ENCODE peak calls at places on chromosome 3, in seven cellular contexts. One of them, this sample, is unnamed.

GRCh38 chr3:120708408-120708807 is 26.4 kb upstream of the HGD start:
- DNase-seq in AG10803: no peak
- DNase-seq in left cardiac atrium: no peak
- DNase-seq in psoas muscle: no peak
- DNase-seq in stimulated activated naive CD8-positive, alpha-beta T cell treated with anti-CD3 and anti-CD28 coated beads, Interleukin-15, amount 100 ng/mL, for 72 hours: no peak
- DNase-seq in iPS DF 19.7: no peak
- DNase-seq in A172: no peak
- DNase-seq in this sample: no peak

GRCh38 chr3:72494076-72495000 is 353.9 kb downstream of the SHQ1 start:
- DNase-seq in iPS DF 19.7: no peak
- DNase-seq in psoas muscle: no peak
- DNase-seq in A172: no peak
- DNase-seq in stimulated activated naive CD8-positive, alpha-beta T cell treated with anti-CD3 and anti-CD28 coated beads, Interleukin-15, amount 100 ng/mL, for 72 hours: no peak
- DNase-seq in AG10803: peak; percentile 36
- DNase-seq in left cardiac atrium: no peak
- DNase-seq in this sample: no peak

GRCh38 chr3:121883507-121883906 is 10.7 kb upstream of the SLC15A2 start:
- DNase-seq in psoas muscle: no peak
- DNase-seq in left cardiac atrium: no peak
- DNase-seq in iPS DF 19.7: no peak
- DNase-seq in A172: peak; percentile 18
- DNase-seq in stimulated activated naive CD8-positive, alpha-beta T cell treated with anti-CD3 and anti-CD28 coated beads, Interleukin-15, amount 100 ng/mL, for 72 hours: no peak
- DNase-seq in AG10803: peak; percentile 7
- DNase-seq in this sample: no peak

GRCh38 chr3:142976621-142977398 is 13.3 kb upstream of the PAQR9 start:
- DNase-seq in iPS DF 19.7: no peak
- DNase-seq in psoas muscle: peak; percentile 90
- DNase-seq in left cardiac atrium: peak; percentile 93
- DNase-seq in stimulated activated naive CD8-positive, alpha-beta T cell treated with anti-CD3 and anti-CD28 coated beads, Interleukin-15, amount 100 ng/mL, for 72 hours: no peak
- DNase-seq in AG10803: peak; percentile 89
- DNase-seq in A172: peak; percentile 96
- DNase-seq in this sample: peak; percentile 90

GRCh38 chr3:48256557-48256956 is 15.7 kb downstream of the ZNF589 start:
- DNase-seq in psoas muscle: no peak
- DNase-seq in stimulated activated naive CD8-positive, alpha-beta T cell treated with anti-CD3 and anti-CD28 coated beads, Interleukin-15, amount 100 ng/mL, for 72 hours: no peak
- DNase-seq in A172: no peak
- DNase-seq in AG10803: no peak
- DNase-seq in iPS DF 19.7: no peak
- DNase-seq in left cardiac atrium: no peak
- DNase-seq in this sample: no peak

GRCh38 chr3:8767667-8768363 is 1.6 kb downstream of the OXTR start:
- DNase-seq in psoas muscle: no peak
- DNase-seq in A172: no peak
- DNase-seq in left cardiac atrium: no peak
- DNase-seq in AG10803: no peak
- DNase-seq in iPS DF 19.7: no peak
- DNase-seq in stimulated activated naive CD8-positive, alpha-beta T cell treated with anti-CD3 and anti-CD28 coated beads, Interleukin-15, amount 100 ng/mL, for 72 hours: peak; percentile 41
- DNase-seq in this sample: no peak

GRCh38 chr3:53804697-53805462 is 41.3 kb downstream of the CHDH start:
- DNase-seq in AG10803: peak; percentile 80
- DNase-seq in iPS DF 19.7: no peak
- DNase-seq in A172: peak; percentile 64
- DNase-seq in left cardiac atrium: no peak
- DNase-seq in psoas muscle: no peak
- DNase-seq in stimulated activated naive CD8-positive, alpha-beta T cell treated with anti-CD3 and anti-CD28 coated beads, Interleukin-15, amount 100 ng/mL, for 72 hours: no peak
- DNase-seq in this sample: no peak

GRCh38 chr3:31934866-31935265 is 46.2 kb downstream of the OSBPL10 start:
- DNase-seq in iPS DF 19.7: no peak
- DNase-seq in stimulated activated naive CD8-positive, alpha-beta T cell treated with anti-CD3 and anti-CD28 coated beads, Interleukin-15, amount 100 ng/mL, for 72 hours: no peak
- DNase-seq in psoas muscle: no peak
- DNase-seq in left cardiac atrium: no peak
- DNase-seq in AG10803: no peak
- DNase-seq in A172: no peak
- DNase-seq in this sample: no peak

GRCh38 chr3:191070201-191070600 is 128.8 kb upstream of the OSTN start:
- DNase-seq in A172: peak; percentile 86
- DNase-seq in left cardiac atrium: no peak
- DNase-seq in AG10803: peak; percentile 81
- DNase-seq in stimulated activated naive CD8-positive, alpha-beta T cell treated with anti-CD3 and anti-CD28 coated beads, Interleukin-15, amount 100 ng/mL, for 72 hours: no peak
- DNase-seq in psoas muscle: no peak
- DNase-seq in iPS DF 19.7: no peak
- DNase-seq in this sample: no peak

GRCh38 chr3:186596568-186597287 is 16.1 kb upstream of the AHSG start:
- DNase-seq in stimulated activated naive CD8-positive, alpha-beta T cell treated with anti-CD3 and anti-CD28 coated beads, Interleukin-15, amount 100 ng/mL, for 72 hours: no peak
- DNase-seq in AG10803: peak; percentile 7
- DNase-seq in A172: no peak
- DNase-seq in psoas muscle: no peak
- DNase-seq in left cardiac atrium: no peak
- DNase-seq in iPS DF 19.7: peak; percentile 30
- DNase-seq in this sample: no peak

GRCh38 chr3:71962561-71963240 is 177.8 kb upstream of the PROK2 start:
- DNase-seq in A172: peak; percentile 36
- DNase-seq in iPS DF 19.7: no peak
- DNase-seq in psoas muscle: no peak
- DNase-seq in AG10803: peak; percentile 52
- DNase-seq in stimulated activated naive CD8-positive, alpha-beta T cell treated with anti-CD3 and anti-CD28 coated beads, Interleukin-15, amount 100 ng/mL, for 72 hours: no peak
- DNase-seq in left cardiac atrium: no peak
- DNase-seq in this sample: no peak

GRCh38 chr3:123636431-123636841 is 51.6 kb upstream of the HACD2 start:
- DNase-seq in iPS DF 19.7: no peak
- DNase-seq in stimulated activated naive CD8-positive, alpha-beta T cell treated with anti-CD3 and anti-CD28 coated beads, Interleukin-15, amount 100 ng/mL, for 72 hours: no peak
- DNase-seq in A172: no peak
- DNase-seq in psoas muscle: no peak
- DNase-seq in left cardiac atrium: no peak
- DNase-seq in AG10803: no peak
- DNase-seq in this sample: no peak

GRCh38 chr3:15756505-15756904 is 41.3 kb downstream of the ANKRD28 start:
- DNase-seq in A172: no peak
- DNase-seq in left cardiac atrium: no peak
- DNase-seq in stimulated activated naive CD8-positive, alpha-beta T cell treated with anti-CD3 and anti-CD28 coated beads, Interleukin-15, amount 100 ng/mL, for 72 hours: no peak
- DNase-seq in AG10803: no peak
- DNase-seq in iPS DF 19.7: no peak
- DNase-seq in psoas muscle: no peak
- DNase-seq in this sample: no peak

GRCh38 chr3:157354722-157355121 is 81.9 kb upstream of the PTX3 start:
- DNase-seq in A172: peak; percentile 52
- DNase-seq in AG10803: no peak
- DNase-seq in iPS DF 19.7: no peak
- DNase-seq in left cardiac atrium: no peak
- DNase-seq in stimulated activated naive CD8-positive, alpha-beta T cell treated with anti-CD3 and anti-CD28 coated beads, Interleukin-15, amount 100 ng/mL, for 72 hours: no peak
- DNase-seq in psoas muscle: no peak
- DNase-seq in this sample: no peak

GRCh38 chr3:195069501-195070251 is 201.3 kb downstream of the XXYLT1 start:
- DNase-seq in stimulated activated naive CD8-positive, alpha-beta T cell treated with anti-CD3 and anti-CD28 coated beads, Interleukin-15, amount 100 ng/mL, for 72 hours: no peak
- DNase-seq in left cardiac atrium: no peak
- DNase-seq in AG10803: no peak
- DNase-seq in psoas muscle: no peak
- DNase-seq in A172: no peak
- DNase-seq in iPS DF 19.7: no peak
- DNase-seq in this sample: no peak

GRCh38 chr3:157368171-157368570 is 68.5 kb upstream of the PTX3 start:
- DNase-seq in AG10803: no peak
- DNase-seq in A172: no peak
- DNase-seq in iPS DF 19.7: no peak
- DNase-seq in psoas muscle: no peak
- DNase-seq in stimulated activated naive CD8-positive, alpha-beta T cell treated with anti-CD3 and anti-CD28 coated beads, Interleukin-15, amount 100 ng/mL, for 72 hours: no peak
- DNase-seq in left cardiac atrium: no peak
- DNase-seq in this sample: no peak

GRCh38 chr3:128623762-128624176 is 26.8 kb downstream of the RPN1 start:
- DNase-seq in AG10803: peak; percentile 42
- DNase-seq in psoas muscle: peak; percentile 71
- DNase-seq in stimulated activated naive CD8-positive, alpha-beta T cell treated with anti-CD3 and anti-CD28 coated beads, Interleukin-15, amount 100 ng/mL, for 72 hours: no peak
- DNase-seq in iPS DF 19.7: no peak
- DNase-seq in A172: no peak
- DNase-seq in left cardiac atrium: no peak
- DNase-seq in this sample: no peak

GRCh38 chr3:126927405-126927750 is 55.5 kb upstream of the PLXNA1 start:
- DNase-seq in left cardiac atrium: no peak
- DNase-seq in AG10803: no peak
- DNase-seq in iPS DF 19.7: no peak
- DNase-seq in A172: no peak
- DNase-seq in stimulated activated naive CD8-positive, alpha-beta T cell treated with anti-CD3 and anti-CD28 coated beads, Interleukin-15, amount 100 ng/mL, for 72 hours: no peak
- DNase-seq in psoas muscle: no peak
- DNase-seq in this sample: no peak

GRCh38 chr3:29708884-29709283 is 428.0 kb downstream of the RBMS3 start:
- DNase-seq in AG10803: no peak
- DNase-seq in iPS DF 19.7: no peak
- DNase-seq in psoas muscle: no peak
- DNase-seq in stimulated activated naive CD8-positive, alpha-beta T cell treated with anti-CD3 and anti-CD28 coated beads, Interleukin-15, amount 100 ng/mL, for 72 hours: no peak
- DNase-seq in A172: no peak
- DNase-seq in left cardiac atrium: peak; percentile 20
- DNase-seq in this sample: no peak

GRCh38 chr3:148796799-148797198 is 30.8 kb upstream of the CPB1 start:
- DNase-seq in left cardiac atrium: no peak
- DNase-seq in AG10803: no peak
- DNase-seq in A172: no peak
- DNase-seq in stimulated activated naive CD8-positive, alpha-beta T cell treated with anti-CD3 and anti-CD28 coated beads, Interleukin-15, amount 100 ng/mL, for 72 hours: no peak
- DNase-seq in psoas muscle: no peak
- DNase-seq in iPS DF 19.7: no peak
- DNase-seq in this sample: no peak

GRCh38 chr3:179450901-179451334 is 352 bp downstream of the GNB4 start:
- DNase-seq in A172: peak; percentile 36
- DNase-seq in iPS DF 19.7: no peak
- DNase-seq in stimulated activated naive CD8-positive, alpha-beta T cell treated with anti-CD3 and anti-CD28 coated beads, Interleukin-15, amount 100 ng/mL, for 72 hours: no peak
- DNase-seq in left cardiac atrium: peak; percentile 60
- DNase-seq in AG10803: peak; percentile 29
- DNase-seq in psoas muscle: peak; percentile 65
- DNase-seq in this sample: no peak

This sample was measured in left ventricle myocardium inferior.